ENCODE peak calls at places on chromosomes 12 and 14, in ten cellular contexts. D, A, G, R, X, F, O, N, B and Y are unnamed samples.

GRCh38 chr12:53236443-53237111 is 4.6 kb upstream of the RARG start:
- DNase-seq in R (no peak), F (no peak), B (no peak), X (peak), N (no peak), G (peak), A (no peak), D (no peak), O (peak), Y (no peak)

GRCh38 chr12:116077431-116077830 is 200.1 kb downstream of the MED13L start:
- DNase-seq in O (no peak), F (no peak), G (no peak), R (no peak), N (no peak), X (no peak), A (no peak), D (no peak), B (no peak), Y (no peak)

GRCh38 chr14:78983126-78983525 is 813.0 kb downstream of the NRXN3 start:
- DNase-seq in F (no peak), O (no peak), B (no peak), R (no peak), X (no peak), N (no peak), D (no peak), A (no peak), G (no peak), Y (no peak)

GRCh38 chr14:76599556-76599955 is 161.7 kb upstream of the VASH1 start:
- DNase-seq in F (no peak), D (no peak), A (peak), N (no peak), O (no peak), X (no peak), G (no peak), B (no peak), R (no peak), Y (peak)

GRCh38 chr14:76918176-76918750 is 92.1 kb downstream of the LRRC74A start:
- DNase-seq in X (peak), R (peak), G (no peak), A (no peak), B (no peak), N (no peak), D (no peak), O (no peak), F (no peak), Y (no peak)

GRCh38 chr14:53186532-53186931 is 33.4 kb upstream of the DDHD1 start:
- DNase-seq in O (no peak), G (no peak), B (no peak), X (no peak), N (no peak), A (no peak), D (no peak), R (no peak), F (no peak), Y (no peak)

GRCh38 chr14:98598576-98598975 is 673.4 kb downstream of the BCL11B start:
- DNase-seq in R (no peak), B (no peak), G (no peak), N (no peak), O (no peak), D (no peak), A (no peak), F (no peak), X (no peak), Y (no peak)

GRCh38 chr12:131620946-131621681 is 89.8 kb upstream of the SFSWAP start:
- DNase-seq in D (no peak), B (no peak), A (no peak), X (peak), R (peak), F (no peak), G (no peak), N (no peak), O (no peak), Y (no peak)

GRCh38 chr14:94465042-94465441 is 11.0 kb downstream of the SERPINA9 start:
- DNase-seq in G (no peak), F (no peak), R (no peak), X (no peak), A (no peak), B (no peak), D (no peak), O (no peak), N (no peak), Y (no peak)

GRCh38 chr12:128743911-128744310 is 79.8 kb downstream of the SLC15A4 start:
- DNase-seq in F (no peak), O (no peak), N (no peak), A (no peak), G (no peak), X (no peak), R (no peak), B (no peak), D (no peak), Y (no peak)

GRCh38 chr12:78671295-78671694 is 193.3 kb upstream of the SYT1 start:
- DNase-seq in O (no peak), F (no peak), B (no peak), N (no peak), A (no peak), G (no peak), R (no peak), D (no peak), X (no peak), Y (no peak)

GRCh38 chr12:93699271-93700141 is 22.3 kb downstream of the CRADD start:
- DNase-seq in R (no peak), F (no peak), X (no peak), A (peak), D (no peak), O (no peak), B (no peak), N (no peak), G (no peak), Y (no peak)

GRCh38 chr12:47082963-47083621 is 3.3 kb upstream of the AMIGO2 start:
- DNase-seq in N (no peak), O (no peak), R (no peak), A (no peak), G (no peak), B (no peak), F (no peak), X (no peak), D (no peak), Y (no peak)

GRCh38 chr12:19369691-19370148 is 69.6 kb upstream of the AEBP2 start:
- DNase-seq in G (no peak), X (no peak), B (no peak), F (no peak), A (no peak), D (no peak), R (no peak), N (peak), O (no peak), Y (no peak)

GRCh38 chr12:38124247-38125012 is 192.1 kb upstream of the ALG10B start:
- DNase-seq in X (no peak), N (no peak), O (no peak), R (no peak), D (no peak), G (no peak), A (no peak), B (no peak), F (no peak), Y (no peak)

GRCh38 chr12:214005-214736 is at the start of gene SLC6A12:
- DNase-seq in N (no peak), G (no peak), O (no peak), X (peak), B (no peak), F (no peak), R (no peak), D (no peak), A (no peak), Y (no peak)

GRCh38 chr12:120905856-120906384 is 1.8 kb upstream of the SPPL3 start:
- DNase-seq in F (no peak), A (no peak), O (no peak), B (no peak), R (no peak), X (no peak), D (no peak), N (no peak), G (no peak), Y (no peak)

GRCh38 chr14:99479903-99480855 is 480 bp downstream of the SETD3 start:
- DNase-seq in B (peak), G (peak), R (peak), A (peak), N (peak), F (peak), X (peak), O (peak), D (peak), Y (peak)

GRCh38 chr12:56299853-56300643 is at the start of gene CS:
- DNase-seq in A (peak), F (peak), N (peak), R (peak), G (peak), D (peak), B (peak), O (peak), X (peak), Y (peak)

GRCh38 chr14:28754209-28754985 is 12.2 kb upstream of the FOXG1 start:
- DNase-seq in R (peak), F (peak), O (no peak), X (no peak), D (no peak), N (peak), G (no peak), A (peak), B (peak), Y (peak)

GRCh38 chr12:32466986-32467711 is 67.8 kb downstream of the FGD4 start:
- DNase-seq in D (no peak), O (no peak), R (no peak), B (no peak), X (no peak), A (no peak), F (no peak), N (no peak), G (no peak), Y (no peak)

GRCh38 chr14:69432364-69432763 is 33.9 kb downstream of the SLC39A9 start:
- DNase-seq in N (no peak), A (no peak), F (no peak), B (no peak), R (no peak), O (no peak), D (no peak), X (no peak), G (no peak), Y (no peak)

GRCh38 chr14:104602933-104603325 is 1.6 kb downstream of the TMEM179 start:
- DNase-seq in D (no peak), F (no peak), R (no peak), B (no peak), A (no peak), X (peak), O (no peak), N (no peak), G (no peak), Y (peak)

GRCh38 chr12:130632582-130633174 is 83.4 kb downstream of the RIMBP2 start:
- DNase-seq in F (no peak), G (no peak), R (no peak), N (no peak), B (no peak), A (no peak), X (no peak), O (no peak), D (no peak), Y (no peak)

GRCh38 chr14:104515811-104516780 is 63.5 kb upstream of the C14orf180 start:
- DNase-seq in O (no peak), G (no peak), B (no peak), R (no peak), N (no peak), A (no peak), D (no peak), F (no peak), X (no peak), Y (no peak)

GRCh38 chr12:26630546-26631027 is 202.4 kb downstream of the ITPR2 start:
- DNase-seq in F (no peak), A (no peak), N (no peak), D (no peak), R (no peak), G (no peak), B (no peak), O (no peak), X (no peak), Y (no peak)

GRCh38 chr12:47207005-47207717 is 127.4 kb upstream of the AMIGO2 start:
- DNase-seq in G (peak), D (no peak), O (peak), F (no peak), R (no peak), N (no peak), X (no peak), B (no peak), A (no peak), Y (no peak)

GRCh38 chr14:75720828-75721227 is 59.8 kb downstream of the TTLL5 start:
- DNase-seq in G (no peak), N (no peak), F (no peak), O (no peak), A (no peak), D (no peak), B (no peak), X (peak), R (no peak), Y (no peak)